ENCODE peak calls at places on chromosomes 2 and 18, in ten cellular contexts. X is small intestine; W is lower lobe of right lung; N is mammary epithelial cell; I is upper lobe of right lung; L is uterus; A is psoas muscle; M is fibroblast of lung; U is colonic mucosa; P is CD4-positive, CD25-positive, alpha-beta regulatory T cell. Q is an unnamed sample. For H3K4me1, the result is how much of the 10 kb centered on the place peaks cover.

GRCh38 chr18:47944972-47945843 is 14.7 kb upstream of the SMAD2 start:
- DNase-seq in X (no peak), W (no peak), N (peak), I (no peak), L (no peak), A (no peak), M (peak), U (no peak), P (no peak), Q (no peak)

GRCh38 chr18:53147472-53147871 is 807.5 kb downstream of the DCC start:
- DNase-seq in X (no peak), W (no peak), N (no peak), I (no peak), L (no peak), A (no peak), M (no peak), U (no peak), P (no peak), Q (no peak)

GRCh38 chr2:207227062-207227748 is 61.5 kb upstream of the KLF7 start:
- DNase-seq in X (no peak), W (peak), N (no peak), I (peak), L (peak), A (peak), M (peak), U (no peak), P (no peak), Q (no peak)

GRCh38 chr2:204199357-204199756 is 262.8 kb downstream of the ICOS start:
- DNase-seq in X (no peak), W (no peak), N (no peak), I (no peak), L (no peak), A (no peak), M (no peak), U (no peak), P (no peak), Q (no peak)

GRCh38 chr2:69693472-69694450 is 48.2 kb upstream of the ANXA4 start:
- DNase-seq in X (peak), W (no peak), N (no peak), I (no peak), L (no peak), A (no peak), M (no peak), U (no peak), P (peak), Q (peak)

GRCh38 chr18:10051877-10052631 is 138.2 kb downstream of the VAPA start:
- DNase-seq in X (peak), W (no peak), N (peak), I (no peak), L (peak), A (peak), M (peak), U (peak), P (no peak), Q (no peak)

GRCh38 chr2:232632904-232633412 is 446 bp upstream of the EFHD1 start:
- DNase-seq in X (no peak), W (no peak), N (no peak), I (no peak), L (peak), A (peak), M (peak), U (no peak), P (no peak), Q (peak)

GRCh38 chr2:20080839-20081348 is 29.5 kb upstream of the LAPTM4A start:
- DNase-seq in X (no peak), W (no peak), N (no peak), I (no peak), L (no peak), A (no peak), M (no peak), U (no peak), P (no peak), Q (no peak)

GRCh38 chr2:157838442-157839161 is 37.5 kb downstream of the ACVR1 start:
- DNase-seq in X (peak), W (no peak), N (peak), I (no peak), L (no peak), A (peak), M (peak), U (peak), P (no peak), Q (no peak)

GRCh38 chr2:240655931-240656886 is 26.5 kb downstream of the AQP12B start:
- DNase-seq in X (no peak), W (no peak), N (peak), I (no peak), L (no peak), A (no peak), M (peak), U (no peak), P (no peak), Q (no peak)

GRCh38 chr2:113214141-113214540 is 40.4 kb downstream of the PSD4 start:
- DNase-seq in X (no peak), W (no peak), N (no peak), I (no peak), L (no peak), A (no peak), M (no peak), U (no peak), P (no peak), Q (no peak)

GRCh38 chr2:26020214-26020613 is 13.7 kb upstream of the RAB10 start:
- DNase-seq in X (no peak), W (no peak), N (no peak), I (no peak), L (no peak), A (no peak), M (no peak), U (no peak), P (no peak), Q (no peak)

GRCh38 chr2:2575870-2576386 is 244.9 kb upstream of the MYT1L start:
- DNase-seq in X (no peak), W (no peak), N (no peak), I (no peak), L (no peak), A (peak), M (no peak), U (no peak), P (no peak), Q (peak)

GRCh38 chr2:158205215-158205614 is 103.5 kb downstream of the UPP2 start:
- DNase-seq in X (peak), W (no peak), N (no peak), I (no peak), L (no peak), A (no peak), M (no peak), U (peak), P (no peak), Q (no peak)

GRCh38 chr18:5422626-5423025 is 121.2 kb downstream of the EPB41L3 start:
- DNase-seq in X (no peak), W (no peak), N (no peak), I (no peak), L (no peak), A (no peak), M (no peak), U (no peak), P (no peak), Q (no peak)

GRCh38 chr18:32287249-32287648 is 97.4 kb downstream of the MEP1B start:
- DNase-seq in X (no peak), W (no peak), N (no peak), I (no peak), L (no peak), A (no peak), M (no peak), U (no peak), P (no peak), Q (no peak)

GRCh38 chr2:67650292-67651133 is 253.4 kb downstream of the ETAA1 start:
- DNase-seq in X (peak), W (peak), N (peak), I (peak), L (peak), A (peak), M (peak), U (peak), P (no peak), Q (no peak)

GRCh38 chr2:106159867-106160785 is 34.0 kb downstream of the UXS1 start:
- DNase-seq in X (peak), W (no peak), N (no peak), I (no peak), L (no peak), A (no peak), M (no peak), U (no peak), P (peak), Q (peak)

GRCh38 chr2:106156305-106157288 is 37.5 kb downstream of the UXS1 start:
- DNase-seq in X (no peak), W (no peak), N (peak), I (no peak), L (no peak), A (no peak), M (peak), U (no peak), P (no peak), Q (no peak)

GRCh38 chr2:106158871-106159270 is 35.2 kb downstream of the UXS1 start:
- DNase-seq in X (no peak), W (no peak), N (no peak), I (no peak), L (no peak), A (no peak), M (no peak), U (no peak), P (peak), Q (no peak)

GRCh38 chr2:106158131-106158530 is 36.0 kb downstream of the UXS1 start:
- DNase-seq in X (no peak), W (no peak), N (no peak), I (no peak), L (no peak), A (no peak), M (no peak), U (no peak), P (no peak), Q (no peak)

DNA sequence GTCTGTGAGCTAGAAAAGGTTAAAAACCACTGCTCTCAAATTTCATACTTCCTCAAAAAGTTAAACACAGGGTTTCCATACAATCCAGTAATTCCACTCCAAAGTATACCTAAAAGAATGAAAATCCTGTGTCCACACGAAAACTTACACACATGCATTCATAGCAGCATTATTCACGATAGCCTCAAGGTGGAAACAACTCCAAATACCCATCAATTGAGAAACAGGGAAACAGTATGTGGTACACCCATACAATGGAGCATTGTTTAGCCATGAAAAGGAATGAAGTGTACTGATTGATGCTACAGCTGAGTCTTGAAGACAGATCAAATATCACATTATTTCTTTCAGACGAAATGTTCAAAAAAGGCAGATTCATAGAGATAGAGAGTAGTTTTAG is 36.7 kb downstream of the UXS1 start:
- DNase-seq in X (no peak), W (no peak), N (peak), I (no peak), L (no peak), A (no peak), M (no peak), U (no peak), P (no peak), Q (no peak)
- H3K4me1 ChIP-seq in X (under half), W (under half), N (under half), I (under half), L (under half), A (under half), M (under half), U (under half), P (half or more), Q (under half)

GRCh38 chr2:45670646-45671045 is 19.2 kb downstream of the PRKCE start:
- DNase-seq in X (no peak), W (no peak), N (no peak), I (no peak), L (no peak), A (no peak), M (no peak), U (no peak), P (no peak), Q (no peak)

GRCh38 chr2:45672138-45672537 is 20.7 kb downstream of the PRKCE start:
- DNase-seq in X (no peak), W (no peak), N (no peak), I (no peak), L (no peak), A (no peak), M (no peak), U (no peak), P (no peak), Q (no peak)

GRCh38 chr2:45675130-45675812 is 23.8 kb downstream of the PRKCE start:
- DNase-seq in X (peak), W (peak), N (peak), I (peak), L (no peak), A (no peak), M (no peak), U (peak), P (no peak), Q (no peak)

GRCh38 chr2:45676088-45676487 is 24.6 kb downstream of the PRKCE start:
- DNase-seq in X (no peak), W (no peak), N (no peak), I (no peak), L (no peak), A (no peak), M (no peak), U (no peak), P (no peak), Q (no peak)

DNA sequence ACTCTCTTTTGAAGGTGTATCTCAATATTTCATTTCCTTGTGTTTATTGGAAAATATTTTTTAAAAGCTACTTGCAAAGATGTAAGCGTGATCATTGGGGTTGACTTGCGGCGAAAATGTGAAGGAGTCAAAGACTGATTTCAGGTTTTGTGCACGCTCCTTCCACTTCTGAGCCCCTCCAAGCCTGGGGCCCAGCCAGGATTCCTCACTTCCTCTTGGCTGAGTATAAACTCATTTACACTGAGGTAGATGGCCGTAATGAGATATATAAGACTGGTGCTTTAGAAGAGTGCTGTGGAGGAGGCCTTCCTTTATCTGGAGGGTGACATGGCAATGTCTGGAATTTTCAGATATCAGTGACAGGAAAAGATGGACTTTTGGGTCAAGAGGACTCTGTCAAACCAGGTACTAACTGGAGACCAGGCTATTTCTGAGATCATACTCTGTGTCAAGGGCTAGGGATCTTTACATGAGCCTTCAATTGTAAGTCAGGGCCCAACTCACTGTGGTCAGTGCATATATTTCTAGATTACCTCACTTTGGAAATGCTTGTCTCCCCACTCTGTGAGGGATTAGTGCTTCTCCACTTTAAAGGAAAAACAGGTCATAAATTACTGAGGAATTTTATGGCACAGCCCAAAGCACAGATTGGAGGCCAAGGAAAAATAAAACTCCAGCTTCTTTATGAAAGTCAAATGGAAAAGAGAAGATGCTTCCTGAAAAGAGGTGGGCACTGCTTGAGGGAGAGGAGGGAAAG is 22.7 kb downstream of the PRKCE start:
- DNase-seq in X (no peak), W (no peak), N (no peak), I (no peak), L (no peak), A (no peak), M (peak), U (no peak), P (no peak), Q (no peak)
- H3K27ac ChIP-seq in X (no peak), W (peak), N (no peak), I (peak), L (peak), A (no peak), M (no peak), U (peak), P (no peak), Q (no peak)

GRCh38 chr18:2513616-2514015 is 57.7 kb downstream of the METTL4 start:
- DNase-seq in X (no peak), W (no peak), N (no peak), I (no peak), L (no peak), A (no peak), M (peak), U (no peak), P (no peak), Q (no peak)

GRCh38 chr18:2515908-2516625 is 55.2 kb downstream of the METTL4 start:
- DNase-seq in X (peak), W (no peak), N (peak), I (no peak), L (no peak), A (no peak), M (peak), U (no peak), P (no peak), Q (no peak)

GRCh38 chr18:2518473-2518872 is 52.8 kb downstream of the METTL4 start:
- DNase-seq in X (no peak), W (no peak), N (no peak), I (no peak), L (no peak), A (no peak), M (no peak), U (no peak), P (no peak), Q (no peak)

GRCh38 chr18:2512059-2512458 is 59.2 kb downstream of the METTL4 start:
- DNase-seq in X (no peak), W (no peak), N (no peak), I (no peak), L (no peak), A (no peak), M (no peak), U (no peak), P (no peak), Q (no peak)

DNA sequence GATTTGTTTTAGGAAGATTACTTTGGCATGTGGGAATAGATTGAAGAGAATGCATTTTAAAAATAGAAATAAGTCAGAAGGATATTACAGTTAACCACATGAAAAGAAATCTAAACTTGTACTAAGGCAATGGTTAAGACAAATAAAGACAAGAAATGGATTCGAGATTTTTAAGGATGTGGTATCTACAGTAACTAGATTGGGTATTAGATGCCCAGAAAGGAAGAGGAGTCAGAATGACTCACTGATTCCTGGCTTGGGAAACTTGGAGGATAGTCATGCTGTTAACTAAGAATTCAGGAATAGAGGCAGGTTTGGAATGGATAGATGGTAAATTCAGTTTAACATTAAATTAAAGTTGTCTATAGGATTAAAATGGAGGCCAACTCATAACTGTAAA is 55.9 kb downstream of the METTL4 start:
- DNase-seq in X (no peak), W (no peak), N (peak), I (no peak), L (no peak), A (no peak), M (peak), U (no peak), P (no peak), Q (no peak)
- H3K4me1 ChIP-seq in X (under half), W (under half), N (under half), I (under half), L (under half), A (under half), M (under half), U (under half), P (under half), Q (under half)

GRCh38 chr2:58072102-58072501 is 25.5 kb downstream of the VRK2 start:
- DNase-seq in X (no peak), W (no peak), N (no peak), I (no peak), L (no peak), A (no peak), M (no peak), U (no peak), P (no peak), Q (no peak)
- H3K27ac ChIP-seq in X (no peak), W (no peak), N (no peak), I (no peak), L (no peak), A (no peak), M (no peak), U (no peak), P (no peak), Q (no peak)

Q was measured in spleen.